ENCODE peak calls at places on chromosomes 1 and 21, in six cellular contexts. A is GM13976, G is COR-L47, R is glutamatergic neuron, X is stomach, U is IMR-90. B is an unnamed sample.

GRCh38 chr1:227127891-227128290 is 187.8 kb downstream of the COQ8A start:
- DNase-seq in R (no peak), X (no peak), A (peak; percentile 24), G (no peak), U (no peak), B (no peak)

GRCh38 chr1:155044812-155045690 is 6.1 kb upstream of the ADAM15 start:
- DNase-seq in R (peak; percentile 79), U (peak; percentile 75), A (peak; percentile 83), G (peak; percentile 46), X (peak; percentile 88), B (peak; percentile 77)

GRCh38 chr1:33488624-33489023 is 16.2 kb downstream of the ZSCAN20 start:
- DNase-seq in G (no peak), A (no peak), R (no peak), U (no peak), X (no peak), B (no peak)

GRCh38 chr1:205536759-205537361 is 32.4 kb downstream of the CDK18 start:
- DNase-seq in R (no peak), U (no peak), X (peak; percentile 85), G (no peak), A (peak; percentile 12), B (no peak)

GRCh38 chr1:211614615-211615014 is 35.7 kb upstream of the SLC30A1 start:
- DNase-seq in R (no peak), G (no peak), X (no peak), A (no peak), U (no peak), B (no peak)

GRCh38 chr1:10835423-10836421 is 39.3 kb upstream of the CASZ1 start:
- DNase-seq in R (peak; percentile 89), A (peak; percentile 68), X (peak; percentile 73), G (peak; percentile 93), U (peak; percentile 36), B (peak; percentile 96)

GRCh38 chr1:47584249-47584648 is 146.4 kb downstream of the FOXD2 start:
- DNase-seq in X (peak; percentile 65), R (peak; percentile 3), G (no peak), A (no peak), U (no peak), B (no peak)

GRCh38 chr1:65412256-65412983 is 8.0 kb upstream of the LEPR start:
- DNase-seq in X (no peak), G (no peak), U (no peak), R (no peak), A (no peak), B (no peak)

GRCh38 chr1:53511933-53512806 is 53.0 kb downstream of the DMRTB1 start:
- DNase-seq in X (no peak), U (peak; percentile 72), A (no peak), R (no peak), G (no peak), B (no peak)

GRCh38 chr21:33849839-33850238 is 65.8 kb downstream of the ATP5PO start:
- DNase-seq in U (no peak), X (no peak), G (no peak), R (no peak), A (no peak), B (no peak)

GRCh38 chr1:88221396-88221795 is 462.7 kb upstream of the PKN2 start:
- DNase-seq in U (peak; percentile 13), R (no peak), X (no peak), A (no peak), G (no peak), B (no peak)

GRCh38 chr1:149927056-149927534 is 508 bp downstream of the SF3B4 start:
- DNase-seq in R (no peak), U (peak; percentile 16), A (no peak), G (no peak), X (no peak), B (no peak)

GRCh38 chr21:35505067-35505466 is 456.0 kb upstream of the RUNX1 start:
- DNase-seq in U (no peak), A (no peak), X (no peak), R (no peak), G (no peak), B (peak; percentile 18)

GRCh38 chr1:81967957-81968356 is 167.2 kb downstream of the ADGRL2 start:
- DNase-seq in X (no peak), U (no peak), G (no peak), A (no peak), R (no peak), B (no peak)

GRCh38 chr1:213122514-213122929 is 71.5 kb downstream of the RPS6KC1 start:
- DNase-seq in G (peak; percentile 46), X (no peak), R (no peak), U (peak; percentile 71), A (no peak), B (no peak)

GRCh38 chr21:31545036-31545435 is 114.5 kb upstream of the SOD1 start:
- DNase-seq in A (no peak), R (no peak), X (no peak), G (no peak), U (no peak), B (no peak)

GRCh38 chr1:78003882-78004718 is 639 bp upstream of the DNAJB4 start:
- DNase-seq in X (peak; percentile 29), R (no peak), A (peak; percentile 30), U (peak; percentile 83), G (no peak), B (peak; percentile 45)

GRCh38 chr1:51620470-51620869 is 3.6 kb downstream of the OSBPL9 start:
- DNase-seq in X (no peak), U (no peak), A (no peak), G (no peak), R (no peak), B (no peak)

GRCh38 chr21:44940116-44940631 is 345 bp downstream of the SLX9 start:
- DNase-seq in U (no peak), G (no peak), R (peak; percentile 53), A (no peak), X (no peak), B (no peak)

GRCh38 chr1:98046031-98046641 is 125.3 kb upstream of the DPYD start:
- DNase-seq in X (no peak), A (no peak), R (peak; percentile 59), G (peak; percentile 46), U (peak; percentile 51), B (peak; percentile 43)

GRCh38 chr21:45797338-45797737 is 153.8 kb downstream of the PCBP3 start:
- DNase-seq in G (no peak), R (no peak), A (no peak), U (no peak), X (no peak), B (no peak)

GRCh38 chr1:104294259-104294658 is 544.6 kb downstream of the AMY1C start:
- DNase-seq in G (peak; percentile 76), R (no peak), X (no peak), A (no peak), U (no peak), B (no peak)

GRCh38 chr21:25563399-25564116 is 43.7 kb downstream of the MRPL39 start:
- DNase-seq in U (no peak), A (no peak), X (no peak), R (no peak), G (no peak), B (no peak)

GRCh38 chr1:60575326-60575874 is 501.8 kb upstream of the C1orf87 start:
- DNase-seq in G (no peak), A (no peak), X (no peak), R (no peak), U (no peak), B (no peak)

GRCh38 chr21:36282568-36283230 is 37.3 kb upstream of the MORC3 start:
- DNase-seq in X (no peak), G (no peak), U (peak; percentile 10), A (no peak), R (no peak), B (no peak)

GRCh38 chr1:97254731-97255463 is 533.3 kb downstream of the PTBP2 start:
- DNase-seq in R (no peak), X (no peak), A (no peak), U (no peak), G (no peak), B (no peak)

GRCh38 chr1:18999287-18999852 is 42.9 kb upstream of the IFFO2 start:
- DNase-seq in G (no peak), U (peak; percentile 46), X (no peak), A (no peak), R (no peak), B (no peak)

GRCh38 chr1:9717193-9718005 is 65.9 kb downstream of the PIK3CD start:
- DNase-seq in U (no peak), A (peak; percentile 92), R (peak; percentile 44), G (no peak), X (peak; percentile 62), B (peak; percentile 62)

GRCh38 chr1:209600541-209600940 is 17.0 kb downstream of the CAMK1G start:
- DNase-seq in X (no peak), U (peak; percentile 39), R (no peak), G (no peak), A (no peak), B (no peak)

B was measured in WTC11.